ENCODE peak calls at places on chromosomes 4 and X, in seven cellular contexts. G, O, Z, D, K, Y and R are unnamed samples.

GRCh38 chr4:40564004-40564403 is 65.7 kb downstream of the RBM47 start:
- DNase-seq in G (no peak), O (no peak), Z (no peak), D (no peak), K (peak; percentile 58), Y (no peak), R (no peak)

GRCh38 chr4:47862297-47862696 is 24.4 kb upstream of the CORIN start:
- DNase-seq in G (no peak), O (peak; percentile 53), Z (no peak), D (no peak), K (no peak), Y (peak; percentile 77), R (no peak)

GRCh38 chrX:30830544-30830943 is 58.5 kb downstream of the TAB3 start:
- DNase-seq in G (no peak), O (no peak), Z (no peak), D (no peak), K (no peak), Y (no peak), R (no peak)

GRCh38 chr4:212438-213174 is 88.3 kb downstream of the ZNF718 start:
- DNase-seq in G (peak; percentile 74), O (peak; percentile 78), Z (peak; percentile 74), D (peak; percentile 79), K (no peak), Y (peak; percentile 71), R (no peak)

GRCh38 chrX:118779581-118779980 is 44.0 kb upstream of the ZCCHC12 start:
- DNase-seq in G (no peak), O (no peak), Z (no peak), D (no peak), K (no peak), Y (no peak), R (no peak)

GRCh38 chrX:75784689-75785491 is at the start of gene MAGEE2:
- DNase-seq in G (no peak), O (no peak), Z (peak; percentile 24), D (no peak), K (no peak), Y (no peak), R (no peak)

GRCh38 chrX:1597345-1598020 is 6.1 kb downstream of the AKAP17A start:
- DNase-seq in G (no peak), O (no peak), Z (no peak), D (no peak), K (no peak), Y (no peak), R (no peak)

GRCh38 chr4:6955261-6955911 is 45.8 kb downstream of the TBC1D14 start:
- DNase-seq in G (peak; percentile 39), O (no peak), Z (no peak), D (peak; percentile 48), K (peak; percentile 58), Y (no peak), R (no peak)

GRCh38 chr4:169800541-169800940 is 42.8 kb upstream of the HPF1 start:
- DNase-seq in G (no peak), O (no peak), Z (no peak), D (no peak), K (no peak), Y (no peak), R (no peak)

GRCh38 chr4:142354041-142354440 is 492.1 kb downstream of the INPP4B start:
- DNase-seq in G (no peak), O (peak; percentile 34), Z (no peak), D (no peak), K (peak; percentile 51), Y (peak; percentile 17), R (no peak)

GRCh38 chr4:142355417-142355930 is 490.6 kb downstream of the INPP4B start:
- DNase-seq in G (no peak), O (no peak), Z (no peak), D (no peak), K (no peak), Y (no peak), R (no peak)

GRCh38 chr4:142356118-142356759 is 489.9 kb downstream of the INPP4B start:
- DNase-seq in G (no peak), O (no peak), Z (no peak), D (no peak), K (no peak), Y (no peak), R (no peak)

GRCh38 chr4:142353149-142353738 is 492.9 kb downstream of the INPP4B start:
- DNase-seq in G (no peak), O (peak; percentile 89), Z (no peak), D (no peak), K (peak; percentile 88), Y (peak; percentile 80), R (peak; percentile 23)

GRCh38 chr4:142354794-142355416 is 491.2 kb downstream of the INPP4B start:
- DNase-seq in G (no peak), O (no peak), Z (no peak), D (no peak), K (peak; percentile 37), Y (no peak), R (no peak)
- H3K4me1 ChIP-seq in G (peaks cover 34% of the 10 kb centered on the region), O (peaks cover 19% of the 10 kb centered on the region), Z (peaks cover 1% of the 10 kb centered on the region), D (peaks cover 23% of the 10 kb centered on the region), K (peaks cover 46% of the 10 kb centered on the region), Y (peaks cover 3% of the 10 kb centered on the region), R (peaks cover 84% of the 10 kb centered on the region)

GRCh38 chr4:10114607-10115006 is 2.0 kb downstream of the WDR1 start:
- DNase-seq in G (no peak), O (no peak), Z (no peak), D (no peak), K (no peak), Y (no peak), R (no peak)
- H3K4me1 ChIP-seq in G (peaks cover 58% of the 10 kb centered on the region), O (peaks cover 16% of the 10 kb centered on the region), Z (peaks cover 31% of the 10 kb centered on the region), D (peaks cover 6% of the 10 kb centered on the region), K (peaks cover 31% of the 10 kb centered on the region), Y (peaks cover 38% of the 10 kb centered on the region), R (peaks cover 85% of the 10 kb centered on the region)

GRCh38 chrX:15146515-15146914 is 123.4 kb downstream of the ASB9 start:
- DNase-seq in G (no peak), O (peak; percentile 32), Z (no peak), D (no peak), K (peak; percentile 58), Y (no peak), R (no peak)

GRCh38 chrX:15151267-15152196 is 118.4 kb downstream of the ASB9 start:
- DNase-seq in G (no peak), O (no peak), Z (no peak), D (no peak), K (peak; percentile 12), Y (no peak), R (no peak)

GRCh38 chrX:15150578-15150977 is 119.3 kb downstream of the ASB9 start:
- DNase-seq in G (no peak), O (no peak), Z (no peak), D (no peak), K (no peak), Y (no peak), R (no peak)
- H3K4me1 ChIP-seq in G (no peaks in the 10 kb centered on the region), O (no peaks in the 10 kb centered on the region), Z (no peaks in the 10 kb centered on the region), D (no peaks in the 10 kb centered on the region), K (peaks cover 7% of the 10 kb centered on the region), Y (no peaks in the 10 kb centered on the region), R (peaks cover 12% of the 10 kb centered on the region)

GRCh38 chr4:7960017-7960789 is 20.5 kb upstream of the AFAP1 start:
- DNase-seq in G (peak; percentile 65), O (no peak), Z (no peak), D (no peak), K (no peak), Y (no peak), R (no peak)
- H3K4me1 ChIP-seq in G (peaks cover 16% of the 10 kb centered on the region), O (peaks cover 31% of the 10 kb centered on the region), Z (peaks cover 15% of the 10 kb centered on the region), D (no peaks in the 10 kb centered on the region), K (peaks cover 47% of the 10 kb centered on the region), Y (peaks cover 20% of the 10 kb centered on the region), R (peaks cover 28% of the 10 kb centered on the region)

GRCh38 chrX:134625315-134625718 is 33.0 kb downstream of the PLAC1 start:
- DNase-seq in G (peak; percentile 66), O (no peak), Z (no peak), D (no peak), K (no peak), Y (no peak), R (no peak)

GRCh38 chrX:134622056-134622812 is 36.0 kb downstream of the PLAC1 start:
- DNase-seq in G (no peak), O (peak; percentile 75), Z (no peak), D (no peak), K (peak; percentile 86), Y (peak; percentile 89), R (no peak)

GRCh38 chrX:134623293-134624045 is 34.8 kb downstream of the PLAC1 start:
- DNase-seq in G (no peak), O (no peak), Z (no peak), D (no peak), K (peak; percentile 56), Y (peak; percentile 44), R (no peak)

GRCh38 chrX:134624046-134624430 is 34.2 kb downstream of the PLAC1 start:
- DNase-seq in G (no peak), O (no peak), Z (no peak), D (no peak), K (no peak), Y (peak; percentile 24), R (no peak)

GRCh38 chrX:134622813-134623185 is 35.5 kb downstream of the PLAC1 start:
- DNase-seq in G (no peak), O (no peak), Z (no peak), D (no peak), K (peak; percentile 31), Y (no peak), R (no peak)
- H3K4me1 ChIP-seq in G (peaks cover 13% of the 10 kb centered on the region), O (peaks cover 32% of the 10 kb centered on the region), Z (no peaks in the 10 kb centered on the region), D (no peaks in the 10 kb centered on the region), K (peaks cover 56% of the 10 kb centered on the region), Y (peaks cover 16% of the 10 kb centered on the region), R (no peaks in the 10 kb centered on the region)